ENCODE peak calls at places on chromosomes 1 and 21, in four cellular contexts. V, A, M and C are unnamed samples.

GRCh38 chr1:222547260-222547614 is 667 bp downstream of the HHIPL2 start:
- DNase-seq in M (no peak), A (no peak), V (no peak), C (no peak)

GRCh38 chr1:224065455-224065854 is 48.5 kb upstream of the FBXO28 start:
- DNase-seq in M (no peak), V (no peak), A (no peak), C (no peak)

GRCh38 chr1:17527036-17527914 is 12.2 kb upstream of the ARHGEF10L start:
- DNase-seq in V (peak; percentile 15), M (no peak), A (no peak), C (no peak)

GRCh38 chr1:209747580-209748262 is 8.1 kb upstream of the TRAF3IP3 start:
- DNase-seq in V (peak; percentile 80), A (peak; percentile 76), M (peak; percentile 95), C (peak; percentile 99)

GRCh38 chr1:241716915-241717651 is 65.0 kb downstream of the WDR64 start:
- DNase-seq in V (peak; percentile 9), M (no peak), A (no peak), C (no peak)

GRCh38 chr21:37712204-37712934 is 203.9 kb downstream of the KCNJ6 start:
- DNase-seq in V (peak; percentile 4), M (peak; percentile 84), A (peak; percentile 2), C (no peak)

GRCh38 chr21:36188081-36188681 is 31.6 kb downstream of the DOP1B start:
- DNase-seq in V (no peak), A (no peak), M (no peak), C (no peak)

GRCh38 chr1:187985897-187986654 is 1157.3 kb downstream of the PLA2G4A start:
- DNase-seq in V (no peak), A (no peak), M (no peak), C (no peak)

GRCh38 chr1:192550922-192551534 is 24.5 kb upstream of the RGS1 start:
- DNase-seq in A (no peak), M (no peak), V (no peak), C (no peak)

GRCh38 chr1:176560681-176561080 is 97.7 kb downstream of the PAPPA2 start:
- DNase-seq in V (no peak), A (no peak), M (no peak), C (no peak)

GRCh38 chr1:147243228-147243685 is 773 bp downstream of the CHD1L start:
- DNase-seq in M (peak; percentile 68), A (peak; percentile 11), V (no peak), C (no peak)

GRCh38 chr1:175673236-175674150 is 69.9 kb downstream of the TNR start:
- DNase-seq in V (no peak), M (peak; percentile 52), A (no peak), C (no peak)

GRCh38 chr1:151606384-151606783 is 5.5 kb upstream of the SNX27 start:
- DNase-seq in M (no peak), A (no peak), V (no peak), C (peak; percentile 92)

GRCh38 chr1:3337798-3338724 is 116.4 kb upstream of the ARHGEF16 start:
- DNase-seq in V (no peak), A (no peak), M (no peak), C (no peak)

GRCh38 chr1:200131551-200132125 is 104.1 kb downstream of the NR5A2 start:
- DNase-seq in A (no peak), V (no peak), M (no peak), C (no peak)

GRCh38 chr1:93681549-93682412 is at the start of gene BCAR3:
- DNase-seq in A (no peak), V (peak; percentile 62), M (peak; percentile 86), C (no peak)

GRCh38 chr1:166165661-166166399 is 971 bp downstream of the FAM78B start:
- DNase-seq in M (peak; percentile 41), V (no peak), A (no peak), C (no peak)

GRCh38 chr1:32894681-32895080 is 6.5 kb downstream of the TMEM54 start:
- DNase-seq in M (peak; percentile 38), V (no peak), A (no peak), C (no peak)

GRCh38 chr1:207181838-207182237 is 77.8 kb downstream of the C4BPA start:
- DNase-seq in M (no peak), V (no peak), A (no peak), C (no peak)

GRCh38 chr1:27306892-27307850 is 14.8 kb upstream of the TMEM222 start:
- DNase-seq in V (no peak), A (no peak), M (peak; percentile 83), C (no peak)

GRCh38 chr1:58089898-58090535 is 456.5 kb downstream of the OMA1 start:
- DNase-seq in M (no peak), V (no peak), A (no peak), C (no peak)

GRCh38 chr1:38539931-38540330 is 319.6 kb downstream of the RRAGC start:
- DNase-seq in V (no peak), M (no peak), A (no peak), C (no peak)